ENCODE peak calls at places on chromosomes 1 and 21, in six cellular contexts. Y, E, D, C, G and O are unnamed samples.

GRCh38 chr1:79128726-79129125 is 122.2 kb upstream of the ADGRL4 start:
- DNase-seq in G (peak), D (peak), C (peak), Y (no peak), E (no peak), O (no peak)

GRCh38 chr1:175376194-175376593 is 183.6 kb upstream of the KIAA0040 start:
- DNase-seq in Y (no peak), D (no peak), C (no peak), G (no peak), E (peak), O (no peak)

GRCh38 chr21:28018741-28019669 is 973.7 kb downstream of the LTN1 start:
- DNase-seq in Y (no peak), E (no peak), D (no peak), G (peak), C (no peak), O (no peak)

GRCh38 chr1:209895709-209896108 is 42.3 kb upstream of the SYT14 start:
- DNase-seq in D (peak), C (no peak), Y (no peak), G (peak), E (no peak), O (no peak)

GRCh38 chr1:7301346-7301993 is 469.6 kb upstream of the VAMP3 start:
- DNase-seq in E (no peak), C (no peak), Y (no peak), D (no peak), G (no peak), O (no peak)

GRCh38 chr21:38869946-38870345 is 64.2 kb downstream of the ETS2 start:
- DNase-seq in G (peak), Y (no peak), C (peak), E (no peak), D (no peak), O (no peak)

GRCh38 chr1:233597489-233597901 is 16.4 kb upstream of the KCNK1 start:
- DNase-seq in G (peak), Y (no peak), D (peak), E (no peak), C (no peak), O (no peak)

GRCh38 chr1:241475688-241476087 is 43.9 kb downstream of the FH start:
- DNase-seq in E (no peak), G (no peak), D (no peak), C (no peak), Y (no peak), O (no peak)

GRCh38 chr1:44413740-44414139 is 8.7 kb downstream of the RNF220 start:
- DNase-seq in E (no peak), Y (no peak), D (no peak), G (no peak), C (no peak), O (no peak)

GRCh38 chr1:107432108-107432507 is 291.3 kb downstream of the NTNG1 start:
- DNase-seq in G (peak), Y (no peak), C (no peak), D (no peak), E (peak), O (peak)

GRCh38 chr1:4655674-4656532 is 1.5 kb downstream of the AJAP1 start:
- DNase-seq in Y (no peak), C (no peak), E (peak), D (peak), G (no peak), O (no peak)

GRCh38 chr1:7421471-7422075 is 349.5 kb upstream of the VAMP3 start:
- DNase-seq in D (no peak), E (no peak), C (no peak), Y (no peak), G (no peak), O (no peak)

GRCh38 chr1:169890761-169891538 is 2.7 kb downstream of the SCYL3 start:
- DNase-seq in G (no peak), Y (no peak), C (no peak), E (no peak), D (no peak), O (no peak)

GRCh38 chr1:81498370-81499184 is 302.2 kb upstream of the ADGRL2 start:
- DNase-seq in Y (no peak), C (no peak), E (no peak), D (no peak), G (peak), O (no peak)

GRCh38 chr1:100502052-100502792 is 35.7 kb upstream of the GPR88 start:
- DNase-seq in E (no peak), G (no peak), C (no peak), Y (no peak), D (no peak), O (no peak)

GRCh38 chr1:55322842-55323241 is 107.7 kb upstream of the USP24 start:
- DNase-seq in Y (no peak), G (no peak), E (no peak), C (no peak), D (no peak), O (no peak)

GRCh38 chr1:115781343-115781742 is 12.8 kb upstream of the CASQ2 start:
- DNase-seq in G (peak), Y (no peak), D (peak), E (no peak), C (no peak), O (no peak)

GRCh38 chr1:157626099-157626498 is 28.2 kb upstream of the FCRL4 start:
- DNase-seq in G (no peak), E (peak), D (no peak), Y (no peak), C (no peak), O (peak)

GRCh38 chr1:221439008-221439733 is 302.7 kb downstream of the DUSP10 start:
- DNase-seq in C (peak), D (peak), E (peak), Y (no peak), G (peak), O (no peak)

GRCh38 chr1:48221122-48221521 is 1.4 kb upstream of the SLC5A9 start:
- DNase-seq in G (no peak), E (no peak), Y (no peak), C (no peak), D (no peak), O (no peak)

GRCh38 chr21:34004984-34005383 is 68.4 kb upstream of the MRPS6 start:
- DNase-seq in E (no peak), Y (no peak), G (peak), C (no peak), D (no peak), O (no peak)

GRCh38 chr1:81594211-81594610 is 206.5 kb upstream of the ADGRL2 start:
- DNase-seq in Y (no peak), G (no peak), D (no peak), C (no peak), E (no peak), O (no peak)

GRCh38 chr1:111471012-111471411 is 2.8 kb upstream of the C1orf162 start:
- DNase-seq in G (no peak), Y (no peak), C (no peak), E (no peak), D (no peak), O (no peak)

GRCh38 chr1:157542676-157543075 is 9.6 kb downstream of the FCRL5 start:
- DNase-seq in G (no peak), E (no peak), D (no peak), C (no peak), Y (no peak), O (no peak)

GRCh38 chr1:153659656-153660055 is 1.2 kb downstream of the SNAPIN start:
- DNase-seq in C (no peak), G (no peak), D (no peak), Y (no peak), E (no peak), O (no peak)

GRCh38 chr1:60904079-60904852 is 178.1 kb upstream of the NFIA start:
- DNase-seq in C (no peak), D (peak), G (peak), Y (peak), E (no peak), O (no peak)

GRCh38 chr1:57752847-57753246 is 329.0 kb upstream of the DAB1 start:
- DNase-seq in E (no peak), Y (no peak), D (no peak), C (no peak), G (no peak), O (no peak)

GRCh38 chr1:168234846-168235547 is 9.2 kb downstream of the SFT2D2 start:
- DNase-seq in D (peak), E (peak), C (no peak), G (peak), Y (no peak), O (peak)

GRCh38 chr1:58442114-58442513 is 104.4 kb downstream of the OMA1 start:
- DNase-seq in C (no peak), Y (no peak), D (peak), G (no peak), E (no peak), O (no peak)

DNA sequence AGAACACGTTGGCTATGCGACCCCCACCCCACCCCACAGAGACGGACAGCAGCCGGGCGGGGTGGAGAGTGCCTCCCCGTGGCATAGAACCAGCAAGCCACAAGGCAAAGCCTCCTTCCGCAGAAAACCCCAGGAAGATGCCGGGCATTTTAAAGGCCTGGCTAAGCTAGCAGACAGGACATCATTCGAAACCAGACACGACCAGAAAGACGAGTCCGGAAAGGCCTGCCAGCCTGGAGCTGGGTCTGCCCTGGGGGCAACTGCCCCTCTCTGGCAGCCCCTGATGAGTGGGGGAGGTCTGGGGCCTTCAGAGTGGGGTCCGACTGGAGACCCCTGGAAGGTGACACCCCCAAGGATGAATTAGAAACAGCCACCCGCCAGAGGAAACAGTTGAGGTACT is 8.5 kb downstream of the FTCD start:
- DNase-seq in C (no peak), Y (no peak), G (no peak), E (no peak), D (no peak), O (no peak)
- H3K27ac ChIP-seq in C (no peak), Y (no peak), G (no peak), E (no peak), D (no peak), O (no peak)

GRCh38 chr21:32278518-32279376 is at the start of gene MIS18A:
- DNase-seq in Y (peak), G (peak), E (peak), D (peak), C (peak), O (peak)
- H3K27ac ChIP-seq in Y (peak), G (peak), E (no peak), D (peak), C (peak), O (no peak)

GRCh38 chr1:206540044-206540758 is 32.9 kb downstream of the RASSF5 start:
- DNase-seq in Y (no peak), C (no peak), E (no peak), G (no peak), D (no peak), O (no peak)
- H3K27ac ChIP-seq in Y (peak), C (no peak), E (no peak), G (no peak), D (no peak), O (no peak)

DNA sequence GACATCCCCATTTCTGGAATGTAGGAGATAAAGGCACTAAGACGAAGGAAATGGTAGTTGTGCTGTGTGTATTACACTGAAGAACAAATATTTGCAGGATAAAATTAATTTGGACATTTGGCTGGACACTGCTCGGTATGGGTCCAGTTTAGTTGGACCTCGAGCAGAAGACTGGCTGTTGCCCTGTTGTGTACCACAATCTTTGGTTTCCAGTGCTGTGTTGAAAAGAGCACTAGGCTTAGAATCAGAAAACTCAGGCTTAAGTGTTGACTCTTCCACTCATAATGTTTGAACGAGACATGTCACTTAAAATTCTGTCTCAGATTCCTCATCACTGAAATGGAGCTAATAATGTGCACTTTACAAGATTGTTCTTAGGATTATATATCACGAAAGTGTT is 1.2 kb upstream of the ARPC5 start:
- DNase-seq in E (no peak), C (no peak), D (no peak), G (no peak), Y (no peak), O (no peak)
- H3K27ac ChIP-seq in E (no peak), C (no peak), D (no peak), G (no peak), Y (peak), O (no peak)

DNA sequence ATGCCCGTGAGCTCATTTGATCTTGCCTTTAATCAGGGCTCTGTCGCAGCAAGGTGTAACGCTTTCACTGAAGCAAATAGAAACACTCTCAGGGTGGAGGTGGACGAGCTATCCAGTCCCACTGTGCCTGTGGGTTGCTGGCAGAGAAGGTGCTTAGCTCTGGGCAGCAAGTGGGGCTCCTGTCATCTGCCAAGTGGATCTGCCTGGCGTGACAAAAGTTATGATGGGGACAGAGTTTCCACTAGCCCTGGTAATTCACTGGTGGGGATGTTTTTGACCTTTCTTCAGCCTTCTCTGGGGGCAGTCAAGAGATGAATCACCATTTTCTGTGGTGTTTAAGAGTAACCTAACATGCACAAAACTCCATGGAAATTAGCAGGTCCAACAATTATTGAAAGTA is 71.3 kb upstream of the EDEM3 start:
- DNase-seq in C (no peak), G (no peak), E (no peak), D (no peak), Y (no peak), O (no peak)
- H3K27ac ChIP-seq in C (no peak), G (no peak), E (no peak), D (no peak), Y (peak), O (no peak)

DNA sequence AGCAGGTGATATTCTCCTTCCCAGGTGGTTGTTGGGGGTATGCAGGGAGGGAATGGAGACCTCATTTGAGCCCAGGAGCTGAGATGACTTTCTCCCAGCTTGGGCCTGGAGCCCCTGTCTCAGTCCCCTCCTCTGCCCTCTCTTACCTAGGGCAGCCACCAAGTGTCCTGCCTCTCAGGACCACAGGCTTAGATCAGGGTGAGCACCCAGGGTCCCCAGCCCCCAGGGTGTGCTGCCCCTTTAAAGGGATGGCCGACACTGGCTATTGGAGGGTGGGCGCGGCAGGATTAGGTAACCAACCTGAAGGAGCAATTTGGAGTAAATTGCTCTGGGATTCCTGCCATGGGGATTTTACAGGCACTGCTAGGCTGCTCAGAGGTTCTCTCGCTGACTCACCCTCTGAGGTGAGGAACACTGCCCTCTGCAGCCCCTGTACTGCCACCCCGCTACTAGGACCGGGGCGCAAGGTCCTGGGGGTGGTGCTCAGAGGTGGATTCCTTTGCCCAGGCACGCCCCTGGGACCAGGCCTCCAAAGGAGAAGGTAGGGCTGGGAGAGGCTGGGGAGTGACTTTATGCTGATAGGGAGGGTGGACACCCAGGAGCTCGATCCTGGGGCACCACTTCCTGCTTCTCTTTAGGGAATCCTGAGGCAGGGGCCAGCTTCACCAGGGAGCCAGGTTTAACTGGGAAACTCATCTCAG is 1.5 kb downstream of the RPS6KA1 start:
- DNase-seq in C (no peak), G (peak), Y (no peak), E (peak), D (peak), O (no peak)
- H3K27ac ChIP-seq in C (no peak), G (no peak), Y (no peak), E (no peak), D (no peak), O (no peak)

GRCh38 chr1:200737647-200738296 is 921 bp upstream of the CAMSAP2 start:
- DNase-seq in C (no peak), E (no peak), D (no peak), G (no peak), Y (no peak), O (no peak)
- H3K27ac ChIP-seq in C (no peak), E (no peak), D (peak), G (no peak), Y (peak), O (no peak)

DNA sequence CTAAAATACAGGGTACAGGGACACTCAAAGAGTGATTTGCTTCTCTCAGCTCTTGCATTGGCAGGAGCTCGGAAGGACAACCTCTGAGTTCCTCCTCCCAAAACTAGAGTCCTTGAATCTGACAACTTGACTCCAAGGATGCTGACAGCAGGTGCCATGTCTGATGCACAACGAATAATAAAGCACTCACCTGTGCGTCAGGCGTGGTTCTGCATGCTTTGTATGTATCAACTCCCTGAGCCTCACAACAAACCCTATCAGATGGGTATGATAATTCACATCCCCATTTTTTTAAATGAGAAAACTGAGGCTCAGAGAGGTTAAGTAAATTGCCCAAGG is 1.4 kb downstream of the LAPTM5 start:
- DNase-seq in E (no peak), C (no peak), D (no peak), G (no peak), Y (no peak), O (no peak)
- H3K27ac ChIP-seq in E (no peak), C (no peak), D (no peak), G (no peak), Y (no peak), O (no peak)

GRCh38 chr1:65207317-65207716 is 59.3 kb downstream of the AK4 start:
- DNase-seq in Y (no peak), G (peak), E (no peak), C (no peak), D (no peak), O (no peak)
- H3K27ac ChIP-seq in Y (no peak), G (no peak), E (no peak), C (no peak), D (no peak), O (no peak)